ENCODE peak calls at places on chromosome 16, in five cellular contexts. One of them, this sample, is unnamed.

GRCh38 chr16:65771707-65772106 is 594.8 kb upstream of the CDH5 start:
- DNase-seq in A549: no peak
- DNase-seq in spleen: no peak
- DNase-seq in fibroblast of pulmonary artery: no peak
- DNase-seq in AG09309: no peak
- DNase-seq in this sample: no peak

GRCh38 chr16:66578596-66579531 is at the start of gene CMTM2:
- DNase-seq in fibroblast of pulmonary artery: no peak
- DNase-seq in spleen: no peak
- DNase-seq in AG09309: no peak
- DNase-seq in A549: no peak
- DNase-seq in this sample: no peak

GRCh38 chr16:86031141-86031678 is 132.2 kb downstream of the IRF8 start:
- DNase-seq in A549: no peak
- DNase-seq in spleen: no peak
- DNase-seq in AG09309: no peak
- DNase-seq in fibroblast of pulmonary artery: no peak
- DNase-seq in this sample: no peak

GRCh38 chr16:57616241-57616640 is 12.2 kb upstream of the ADGRG1 start:
- DNase-seq in A549: no peak
- DNase-seq in fibroblast of pulmonary artery: no peak
- DNase-seq in spleen: peak
- DNase-seq in AG09309: no peak
- DNase-seq in this sample: no peak

GRCh38 chr16:15897834-15898254 is 9.4 kb upstream of the CEP20 start:
- DNase-seq in A549: no peak
- DNase-seq in spleen: no peak
- DNase-seq in AG09309: no peak
- DNase-seq in fibroblast of pulmonary artery: no peak
- DNase-seq in this sample: peak

GRCh38 chr16:2818278-2818876 is 1.3 kb downstream of the PRSS21 start:
- DNase-seq in spleen: peak
- DNase-seq in A549: no peak
- DNase-seq in fibroblast of pulmonary artery: no peak
- DNase-seq in AG09309: no peak
- DNase-seq in this sample: no peak

GRCh38 chr16:66842765-66843164 is 1.4 kb upstream of the CA7 start:
- DNase-seq in fibroblast of pulmonary artery: no peak
- DNase-seq in AG09309: no peak
- DNase-seq in spleen: no peak
- DNase-seq in A549: no peak
- DNase-seq in this sample: no peak

GRCh38 chr16:57815987-57816745 is 13.9 kb upstream of the KIFC3 start:
- DNase-seq in AG09309: peak
- DNase-seq in fibroblast of pulmonary artery: peak
- DNase-seq in spleen: peak
- DNase-seq in A549: peak
- DNase-seq in this sample: peak

GRCh38 chr16:51987519-51987918 is 559.4 kb downstream of the TOX3 start:
- DNase-seq in fibroblast of pulmonary artery: no peak
- DNase-seq in spleen: no peak
- DNase-seq in A549: no peak
- DNase-seq in AG09309: no peak
- DNase-seq in this sample: no peak

GRCh38 chr16:88737298-88738166 is 31.2 kb downstream of the CTU2 start:
- DNase-seq in fibroblast of pulmonary artery: peak
- DNase-seq in A549: peak
- DNase-seq in spleen: peak
- DNase-seq in AG09309: no peak
- DNase-seq in this sample: peak

DNA sequence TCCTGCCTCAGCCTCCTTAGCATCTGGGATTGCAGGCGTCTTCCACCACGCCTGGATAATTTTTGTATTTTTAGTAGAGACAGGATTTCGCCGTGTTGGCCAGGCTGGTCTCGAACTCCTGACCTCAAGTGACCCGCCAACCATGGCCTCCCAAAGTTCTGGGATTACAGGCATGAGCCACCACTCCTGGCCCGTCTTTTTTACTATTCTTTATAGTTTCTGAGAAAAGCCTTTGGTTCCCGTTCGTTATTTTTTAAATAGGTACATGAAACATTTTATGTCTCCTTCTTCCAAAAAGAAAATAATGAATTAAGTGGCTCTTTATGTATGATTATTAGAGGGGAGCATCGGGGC is 570 bp upstream of the BCO1 start:
- DNase-seq in AG09309: no peak
- DNase-seq in spleen: no peak
- DNase-seq in fibroblast of pulmonary artery: no peak
- DNase-seq in A549: no peak
- DNase-seq in this sample: no peak
- H3K4me3 ChIP-seq in AG09309: no peak
- H3K4me3 ChIP-seq in spleen: no peak
- H3K4me3 ChIP-seq in fibroblast of pulmonary artery: no peak
- H3K4me3 ChIP-seq in A549: peak
- H3K4me3 ChIP-seq in this sample: no peak

GRCh38 chr16:68355447-68356248 is 44.8 kb downstream of the PRMT7 start:
- DNase-seq in A549: no peak
- DNase-seq in fibroblast of pulmonary artery: no peak
- DNase-seq in spleen: no peak
- DNase-seq in AG09309: no peak
- DNase-seq in this sample: no peak
- TF ChIP-seq CTCF in A549: no peak
- TF ChIP-seq CTCF in fibroblast of pulmonary artery: no peak
- TF ChIP-seq CTCF in spleen: no peak
- TF ChIP-seq CTCF in AG09309: no peak
- TF ChIP-seq CTCF in this sample: no peak

GRCh38 chr16:72927199-72928088 is 120.5 kb downstream of the ZFHX3 start:
- DNase-seq in fibroblast of pulmonary artery: peak
- DNase-seq in A549: peak
- DNase-seq in AG09309: peak
- DNase-seq in spleen: peak
- DNase-seq in this sample: peak
- H3K4me3 ChIP-seq in fibroblast of pulmonary artery: no peak
- H3K4me3 ChIP-seq in A549: no peak
- H3K4me3 ChIP-seq in AG09309: no peak
- H3K4me3 ChIP-seq in spleen: no peak
- H3K4me3 ChIP-seq in this sample: no peak

GRCh38 chr16:23504453-23505179 is 5.7 kb downstream of the GGA2 start:
- DNase-seq in AG09309: peak
- DNase-seq in fibroblast of pulmonary artery: peak
- DNase-seq in A549: peak
- DNase-seq in spleen: peak
- DNase-seq in this sample: peak
- TF ChIP-seq CTCF in AG09309: peak
- TF ChIP-seq CTCF in fibroblast of pulmonary artery: no peak
- TF ChIP-seq CTCF in A549: no peak
- TF ChIP-seq CTCF in spleen: no peak
- TF ChIP-seq CTCF in this sample: peak

GRCh38 chr16:84143784-84144199 is 1.2 kb downstream of the HSDL1 start:
- DNase-seq in fibroblast of pulmonary artery: peak
- DNase-seq in AG09309: no peak
- DNase-seq in A549: no peak
- DNase-seq in spleen: no peak
- DNase-seq in this sample: no peak
- H3K4me3 ChIP-seq in fibroblast of pulmonary artery: peak
- H3K4me3 ChIP-seq in AG09309: peak
- H3K4me3 ChIP-seq in A549: peak
- H3K4me3 ChIP-seq in spleen: peak
- H3K4me3 ChIP-seq in this sample: peak

GRCh38 chr16:4263504-4264436 is 9.1 kb downstream of the TFAP4 start:
- DNase-seq in A549: peak
- DNase-seq in fibroblast of pulmonary artery: peak
- DNase-seq in spleen: peak
- DNase-seq in AG09309: peak
- DNase-seq in this sample: peak
- TF ChIP-seq CTCF in A549: no peak
- TF ChIP-seq CTCF in fibroblast of pulmonary artery: no peak
- TF ChIP-seq CTCF in spleen: no peak
- TF ChIP-seq CTCF in AG09309: no peak
- TF ChIP-seq CTCF in this sample: peak

DNA sequence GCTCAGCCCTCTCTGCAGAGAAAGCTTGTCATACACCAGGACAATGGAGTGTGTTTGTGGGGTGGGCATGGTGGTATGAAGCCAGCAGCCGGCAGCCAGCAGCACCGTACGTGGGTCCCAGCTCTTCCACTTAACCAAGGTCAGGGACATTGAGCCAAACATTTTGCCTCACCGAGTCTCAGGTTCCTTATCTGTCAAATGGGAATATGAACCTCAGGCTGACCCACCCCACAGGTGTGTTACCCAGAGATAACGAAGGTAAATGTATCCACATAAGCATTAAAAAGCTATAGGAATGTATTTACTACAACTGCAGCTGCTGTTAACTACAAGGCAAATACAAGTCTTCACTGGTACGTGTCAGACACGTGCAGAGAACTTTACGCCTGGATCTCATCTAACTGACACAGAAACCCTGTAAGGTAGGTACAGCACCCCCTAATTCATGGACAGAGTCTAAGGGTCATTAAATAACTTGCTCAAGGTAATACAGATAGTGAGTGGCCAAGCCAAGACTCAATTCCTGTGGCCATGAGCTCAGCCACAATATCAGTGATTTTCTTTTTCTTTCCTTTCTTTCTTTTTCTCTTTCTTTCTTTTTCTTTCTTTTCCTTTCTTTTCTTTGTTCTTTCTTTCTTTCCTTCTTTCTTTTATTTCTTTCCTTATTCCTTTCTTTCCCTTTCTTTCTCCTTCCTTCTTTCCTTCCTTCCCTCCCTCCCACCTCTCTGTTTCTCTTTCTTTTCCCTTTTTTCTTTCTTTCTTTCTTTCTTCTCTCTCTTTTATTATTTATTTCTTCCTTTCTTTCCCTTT is 990 bp downstream of the SLC5A11 start:
- DNase-seq in spleen: no peak
- DNase-seq in A549: no peak
- DNase-seq in AG09309: no peak
- DNase-seq in fibroblast of pulmonary artery: no peak
- DNase-seq in this sample: no peak
- H3K4me3 ChIP-seq in spleen: no peak
- H3K4me3 ChIP-seq in A549: no peak
- H3K4me3 ChIP-seq in AG09309: no peak
- H3K4me3 ChIP-seq in fibroblast of pulmonary artery: no peak
- H3K4me3 ChIP-seq in this sample: no peak

This sample was measured in fibroblast of villous mesenchyme.